ENCODE peak calls at places on chromosomes 11 and 22, in seven cellular contexts. M is brain microvascular endothelial cell, O is psoas muscle, A is AG10803, I is transverse colon, F is stomach, C is OCI-LY7. Y is an unnamed sample.

GRCh38 chr11:133819114-133819513 is 26.2 kb downstream of the SPATA19 start:
- DNase-seq in C (no peak), O (no peak), A (no peak), M (no peak), F (no peak), I (no peak), Y (no peak)

GRCh38 chr11:65973439-65974110 is 12.0 kb downstream of the SART1 start:
- DNase-seq in F (no peak), O (no peak), M (peak; percentile 13), C (no peak), A (no peak), I (no peak), Y (no peak)

GRCh38 chr11:77525455-77526091 is 51.7 kb upstream of the PAK1 start:
- DNase-seq in O (no peak), A (no peak), F (no peak), I (no peak), M (no peak), C (peak; percentile 18), Y (peak; percentile 22)

GRCh38 chr11:117717485-117718314 is 79.3 kb downstream of the DSCAML1 start:
- DNase-seq in I (peak; percentile 32), C (no peak), M (no peak), O (no peak), A (no peak), F (peak; percentile 32), Y (no peak)

GRCh38 chr11:2943711-2944118 is 14.5 kb upstream of the PHLDA2 start:
- DNase-seq in M (no peak), A (no peak), C (no peak), O (peak; percentile 58), I (peak; percentile 72), F (peak; percentile 55), Y (no peak)

GRCh38 chr11:61730222-61730994 is 22.0 kb upstream of the MYRF start:
- DNase-seq in I (no peak), A (no peak), F (no peak), O (no peak), M (no peak), C (no peak), Y (no peak)

GRCh38 chr11:68020575-68020974 is 9.9 kb upstream of the NDUFS8 start:
- DNase-seq in F (peak; percentile 82), I (no peak), A (no peak), O (no peak), C (peak; percentile 23), M (no peak), Y (peak; percentile 41)

GRCh38 chr11:115895594-115895993 is 391.4 kb upstream of the CADM1 start:
- DNase-seq in M (no peak), C (no peak), F (no peak), I (no peak), A (no peak), O (no peak), Y (no peak)

GRCh38 chr11:104946907-104947306 is 21.5 kb downstream of the CASP4 start:
- DNase-seq in F (no peak), A (peak; percentile 59), I (no peak), C (peak; percentile 37), O (no peak), M (peak; percentile 47), Y (peak; percentile 69)

GRCh38 chr22:45968751-45969413 is 8.1 kb downstream of the WNT7B start:
- DNase-seq in M (peak; percentile 49), A (peak; percentile 67), C (no peak), F (no peak), O (no peak), I (no peak), Y (peak; percentile 35)

GRCh38 chr11:65613091-65613928 is 711 bp downstream of the MAP3K11 start:
- DNase-seq in M (no peak), O (peak; percentile 75), I (no peak), C (peak; percentile 19), A (no peak), F (peak; percentile 42), Y (no peak)

GRCh38 chr22:20436309-20437252 is 1.0 kb downstream of the SCARF2 start:
- DNase-seq in C (no peak), F (no peak), O (peak; percentile 59), I (no peak), M (no peak), A (peak; percentile 57), Y (peak; percentile 49)

DNA sequence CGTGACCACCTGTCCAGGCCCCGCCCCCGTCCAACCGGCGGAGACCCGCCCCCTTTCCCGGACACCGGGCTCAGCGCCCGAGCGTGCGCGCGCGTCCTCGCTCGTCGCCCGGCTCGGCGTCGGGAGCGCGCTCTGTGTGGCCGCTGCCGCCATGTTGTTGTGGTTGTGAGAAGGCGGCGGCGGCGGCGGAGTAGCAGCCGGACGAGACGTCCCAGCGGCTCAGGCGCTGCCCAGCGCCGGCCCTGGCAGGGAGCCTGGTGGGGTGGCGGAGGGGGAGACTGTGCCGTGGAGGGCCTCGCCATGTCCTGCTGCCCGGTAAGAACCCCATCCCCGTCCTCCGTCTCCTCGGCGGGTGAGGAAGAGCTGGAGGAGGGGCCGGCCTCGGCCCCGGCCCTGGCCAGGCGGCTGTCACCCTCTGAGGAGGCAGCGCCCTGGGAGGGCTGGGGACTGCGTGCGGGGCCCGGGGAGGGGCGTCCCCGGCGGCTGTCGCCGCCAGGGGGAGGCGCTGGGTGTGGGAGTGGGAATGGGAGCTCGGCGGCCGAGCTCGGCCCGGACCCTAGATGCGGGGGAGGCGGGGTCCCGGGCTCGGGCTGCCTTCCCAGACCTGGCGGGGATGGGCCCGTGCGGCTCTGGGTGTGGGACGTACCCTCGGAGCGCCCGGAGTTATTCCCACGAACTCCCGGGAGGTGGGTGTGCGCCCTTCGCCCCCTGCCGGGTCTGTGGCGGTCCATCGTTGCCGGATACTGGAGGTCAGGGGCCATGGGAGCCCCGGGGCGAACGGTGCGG is at the start of gene MTMR3:
- DNase-seq in M (peak; percentile 83), A (peak; percentile 84), I (peak; percentile 98), F (peak; percentile 97), O (peak; percentile 97), C (peak; percentile 91), Y (peak; percentile 91)
- TF ChIP-seq CTCF in M (no peak), A (no peak), I (peak; percentile 53), F (no peak), O (peak; percentile 44), C (peak; percentile 66), Y (no peak)

GRCh38 chr22:29029202-29030000 is 32.2 kb downstream of the C22orf31 start:
- DNase-seq in I (no peak), M (no peak), C (no peak), F (no peak), A (no peak), O (no peak), Y (no peak)

GRCh38 chr22:29030016-29030617 is 31.5 kb downstream of the C22orf31 start:
- DNase-seq in A (peak; percentile 41), F (peak; percentile 42), O (no peak), I (no peak), M (no peak), C (no peak), Y (peak; percentile 16)

GRCh38 chr22:29031236-29031982 is 30.2 kb downstream of the C22orf31 start:
- DNase-seq in C (no peak), I (peak; percentile 40), F (peak; percentile 44), M (peak; percentile 96), O (peak; percentile 70), A (peak; percentile 87), Y (peak; percentile 95)

GRCh38 chr22:29032014-29032475 is 29.6 kb downstream of the C22orf31 start:
- DNase-seq in M (no peak), O (no peak), F (no peak), A (no peak), I (no peak), C (no peak), Y (no peak)

DNA sequence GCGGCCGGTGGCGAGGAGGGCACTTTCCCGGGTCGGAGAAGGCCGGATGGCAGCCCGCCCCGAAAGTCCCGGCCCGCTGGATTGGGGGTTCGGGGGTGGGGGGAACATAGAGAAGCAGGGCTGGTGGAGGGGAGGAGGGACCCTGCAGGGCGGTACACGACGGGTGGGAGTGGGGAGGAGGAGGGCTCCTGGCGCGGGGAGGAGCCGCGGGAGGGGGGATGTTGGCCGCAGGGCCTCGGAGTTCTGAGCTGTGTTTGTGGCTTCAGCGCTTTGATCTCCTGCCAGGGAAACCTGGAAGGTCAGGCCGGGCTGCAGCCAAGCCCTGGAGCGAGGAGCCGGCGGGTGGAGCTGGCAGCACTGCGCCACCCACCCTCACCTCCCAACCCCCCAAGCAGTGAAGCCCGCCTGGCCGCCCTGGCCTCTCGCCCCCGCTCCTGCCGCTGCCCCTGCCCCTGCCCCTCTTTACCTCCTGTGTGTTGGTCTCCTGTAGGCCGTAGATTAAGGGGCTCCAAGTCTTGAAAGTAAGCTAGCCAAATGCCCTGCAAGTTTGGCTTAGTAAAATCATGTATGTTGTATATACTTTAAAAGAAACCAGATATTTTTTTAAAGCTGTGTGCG is 30.9 kb downstream of the C22orf31 start:
- DNase-seq in I (peak; percentile 84), F (peak; percentile 93), C (no peak), M (peak; percentile 59), O (peak; percentile 83), A (peak; percentile 59), Y (peak; percentile 81)
- H3K4me3 ChIP-seq in I (peak overlapping the region; percentile 43), F (peak overlapping the region; percentile 41), C (no peak overlapping the region), M (peak overlapping the region; percentile 54), O (peak overlapping the region; percentile 64), A (peak overlapping the region; percentile 44), Y (peak overlapping the region; percentile 36)

GRCh38 chr22:47921906-47922305 is 1159.5 kb downstream of the TBC1D22A start:
- DNase-seq in A (no peak), C (peak; percentile 49), O (no peak), I (no peak), M (no peak), F (no peak), Y (no peak)

GRCh38 chr22:47918936-47919505 is 1156.6 kb downstream of the TBC1D22A start:
- DNase-seq in I (no peak), M (no peak), C (peak; percentile 92), O (no peak), F (no peak), A (no peak), Y (no peak)

GRCh38 chr22:47920380-47920959 is 1158.0 kb downstream of the TBC1D22A start:
- DNase-seq in A (no peak), M (no peak), O (no peak), I (no peak), F (no peak), C (no peak), Y (no peak)

GRCh38 chr22:47919893-47920292 is 1157.4 kb downstream of the TBC1D22A start:
- DNase-seq in C (no peak), I (no peak), F (no peak), A (no peak), O (no peak), M (no peak), Y (no peak)

GRCh38 chr22:47918276-47918928 is 1156.0 kb downstream of the TBC1D22A start:
- DNase-seq in C (peak; percentile 94), A (no peak), I (peak; percentile 29), M (no peak), F (no peak), O (no peak), Y (no peak)
- TF ChIP-seq CTCF in C (peak; percentile 27), A (no peak), I (no peak), M (no peak), F (no peak), O (no peak), Y (no peak)

DNA sequence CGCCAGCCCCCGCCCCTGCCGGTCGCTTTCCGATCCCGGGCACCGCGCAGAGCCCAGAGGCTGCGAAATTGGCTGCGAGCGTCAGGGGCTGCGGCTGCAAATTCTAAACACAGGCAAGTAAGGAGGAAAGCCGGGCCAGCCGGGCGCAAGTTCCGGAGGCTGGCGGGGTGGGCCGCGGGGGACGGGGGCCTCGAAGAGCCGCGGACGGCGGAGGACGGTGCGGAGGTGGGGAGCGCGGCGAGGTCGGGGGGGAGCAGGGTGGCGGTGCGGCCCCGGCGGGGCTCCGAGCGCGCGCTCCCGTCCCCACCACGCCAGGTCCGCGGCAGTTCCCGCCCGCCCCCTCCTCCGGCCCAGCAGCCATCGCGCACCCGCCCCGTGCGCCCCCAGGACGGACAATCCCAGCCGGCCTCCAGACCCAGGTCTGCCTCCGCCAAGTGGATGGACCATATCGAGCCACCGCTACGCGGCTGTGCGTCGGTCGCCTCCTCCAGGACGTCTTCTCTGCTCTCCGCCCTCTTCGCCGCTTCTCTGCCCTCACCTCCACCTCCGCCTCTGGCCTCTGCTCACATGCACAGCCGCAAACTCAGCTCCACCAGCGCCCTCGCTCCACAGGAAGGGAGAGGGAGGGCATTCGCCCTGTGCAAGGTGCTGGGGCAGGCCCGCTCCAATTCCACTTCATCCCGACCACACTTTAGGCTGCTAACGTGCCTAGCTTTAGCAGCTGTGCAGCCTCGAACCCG is 7.2 kb downstream of the ELFN2 start:
- DNase-seq in M (no peak), C (no peak), I (no peak), F (no peak), A (no peak), O (no peak), Y (no peak)
- H3K4me3 ChIP-seq in M (peak overlapping the region; percentile 41), C (no peak overlapping the region), I (peak overlapping the region; percentile 8), F (peak overlapping the region; percentile 32), A (peak overlapping the region; percentile 44), O (peak overlapping the region; percentile 11), Y (peak overlapping the region; percentile 22)

Y was measured in fibroblast of pulmonary artery.